ENCODE peak calls at places on chromosomes 16 and 17, in eight cellular contexts. One of them, this sample, is unnamed.

GRCh38 chr16:80803341-80804060 is 897 bp downstream of the CDYL2 start:
- DNase-seq in NCI-H1930: no peak
- DNase-seq in stimulated activated CD4-positive, alpha-beta T cell treated with anti-CD3 and anti-CD28 coated beads, Interleukin-4, amount 100 ng/mL, for 1 hour: peak
- DNase-seq in memory B cell: peak
- DNase-seq in NCI-H1417: no peak
- DNase-seq in progenitor cell of endocrine pancreas: peak
- DNase-seq in thoracic aorta: no peak
- DNase-seq in fibroblast of the aortic adventitia: no peak
- DNase-seq in this sample: peak

GRCh38 chr16:69762843-69763556 is 868 bp downstream of the WWP2 start:
- DNase-seq in NCI-H1930: no peak
- DNase-seq in stimulated activated CD4-positive, alpha-beta T cell treated with anti-CD3 and anti-CD28 coated beads, Interleukin-4, amount 100 ng/mL, for 1 hour: no peak
- DNase-seq in memory B cell: no peak
- DNase-seq in NCI-H1417: no peak
- DNase-seq in progenitor cell of endocrine pancreas: no peak
- DNase-seq in thoracic aorta: no peak
- DNase-seq in fibroblast of the aortic adventitia: peak
- DNase-seq in this sample: no peak

GRCh38 chr17:75641343-75641742 is 8.1 kb downstream of the SMIM5 start:
- DNase-seq in NCI-H1930: no peak
- DNase-seq in stimulated activated CD4-positive, alpha-beta T cell treated with anti-CD3 and anti-CD28 coated beads, Interleukin-4, amount 100 ng/mL, for 1 hour: no peak
- DNase-seq in memory B cell: no peak
- DNase-seq in NCI-H1417: no peak
- DNase-seq in progenitor cell of endocrine pancreas: no peak
- DNase-seq in thoracic aorta: no peak
- DNase-seq in fibroblast of the aortic adventitia: no peak
- DNase-seq in this sample: no peak

GRCh38 chr16:84808812-84809211 is 11.0 kb upstream of the CRISPLD2 start:
- DNase-seq in NCI-H1930: no peak
- DNase-seq in stimulated activated CD4-positive, alpha-beta T cell treated with anti-CD3 and anti-CD28 coated beads, Interleukin-4, amount 100 ng/mL, for 1 hour: no peak
- DNase-seq in memory B cell: no peak
- DNase-seq in NCI-H1417: no peak
- DNase-seq in progenitor cell of endocrine pancreas: no peak
- DNase-seq in thoracic aorta: no peak
- DNase-seq in fibroblast of the aortic adventitia: no peak
- DNase-seq in this sample: no peak

GRCh38 chr17:53390575-53390974 is 432.2 kb upstream of the KIF2B start:
- DNase-seq in NCI-H1930: no peak
- DNase-seq in stimulated activated CD4-positive, alpha-beta T cell treated with anti-CD3 and anti-CD28 coated beads, Interleukin-4, amount 100 ng/mL, for 1 hour: no peak
- DNase-seq in memory B cell: no peak
- DNase-seq in NCI-H1417: no peak
- DNase-seq in progenitor cell of endocrine pancreas: no peak
- DNase-seq in thoracic aorta: no peak
- DNase-seq in fibroblast of the aortic adventitia: no peak
- DNase-seq in this sample: no peak

GRCh38 chr17:39484178-39484577 is 22.9 kb downstream of the CDK12 start:
- DNase-seq in NCI-H1930: no peak
- DNase-seq in stimulated activated CD4-positive, alpha-beta T cell treated with anti-CD3 and anti-CD28 coated beads, Interleukin-4, amount 100 ng/mL, for 1 hour: no peak
- DNase-seq in memory B cell: no peak
- DNase-seq in NCI-H1417: no peak
- DNase-seq in progenitor cell of endocrine pancreas: no peak
- DNase-seq in thoracic aorta: no peak
- DNase-seq in fibroblast of the aortic adventitia: no peak
- DNase-seq in this sample: no peak

GRCh38 chr17:33377837-33378236 is 84.7 kb upstream of the ASIC2 start:
- DNase-seq in NCI-H1930: no peak
- DNase-seq in stimulated activated CD4-positive, alpha-beta T cell treated with anti-CD3 and anti-CD28 coated beads, Interleukin-4, amount 100 ng/mL, for 1 hour: no peak
- DNase-seq in memory B cell: no peak
- DNase-seq in NCI-H1417: no peak
- DNase-seq in progenitor cell of endocrine pancreas: no peak
- DNase-seq in thoracic aorta: no peak
- DNase-seq in fibroblast of the aortic adventitia: no peak
- DNase-seq in this sample: no peak

GRCh38 chr17:28174352-28175046 is 132.0 kb downstream of the NLK start:
- DNase-seq in NCI-H1930: no peak
- DNase-seq in stimulated activated CD4-positive, alpha-beta T cell treated with anti-CD3 and anti-CD28 coated beads, Interleukin-4, amount 100 ng/mL, for 1 hour: peak
- DNase-seq in memory B cell: no peak
- DNase-seq in NCI-H1417: no peak
- DNase-seq in progenitor cell of endocrine pancreas: no peak
- DNase-seq in thoracic aorta: no peak
- DNase-seq in fibroblast of the aortic adventitia: no peak
- DNase-seq in this sample: no peak

GRCh38 chr16:10950393-10950792 is 6.0 kb downstream of the CLEC16A start:
- DNase-seq in NCI-H1930: no peak
- DNase-seq in stimulated activated CD4-positive, alpha-beta T cell treated with anti-CD3 and anti-CD28 coated beads, Interleukin-4, amount 100 ng/mL, for 1 hour: no peak
- DNase-seq in memory B cell: no peak
- DNase-seq in NCI-H1417: no peak
- DNase-seq in progenitor cell of endocrine pancreas: no peak
- DNase-seq in thoracic aorta: no peak
- DNase-seq in fibroblast of the aortic adventitia: no peak
- DNase-seq in this sample: no peak

GRCh38 chr16:19710991-19711545 is 7.0 kb downstream of the KNOP1 start:
- DNase-seq in NCI-H1930: no peak
- DNase-seq in stimulated activated CD4-positive, alpha-beta T cell treated with anti-CD3 and anti-CD28 coated beads, Interleukin-4, amount 100 ng/mL, for 1 hour: no peak
- DNase-seq in memory B cell: no peak
- DNase-seq in NCI-H1417: no peak
- DNase-seq in progenitor cell of endocrine pancreas: no peak
- DNase-seq in thoracic aorta: no peak
- DNase-seq in fibroblast of the aortic adventitia: no peak
- DNase-seq in this sample: no peak

GRCh38 chr16:69424935-69425784 is 741 bp downstream of the CYB5B start:
- DNase-seq in NCI-H1930: no peak
- DNase-seq in stimulated activated CD4-positive, alpha-beta T cell treated with anti-CD3 and anti-CD28 coated beads, Interleukin-4, amount 100 ng/mL, for 1 hour: no peak
- DNase-seq in memory B cell: no peak
- DNase-seq in NCI-H1417: no peak
- DNase-seq in progenitor cell of endocrine pancreas: no peak
- DNase-seq in thoracic aorta: no peak
- DNase-seq in fibroblast of the aortic adventitia: peak
- DNase-seq in this sample: no peak

This sample was measured in HuH-7.5.